ENCODE peak calls at places on chromosomes 5 and 9, in nine cellular contexts. One of them, this sample, is unnamed. For H3K27me3 and H3K4me1, the result is how much of the 10 kb centered on the place peaks cover.

GRCh38 chr9:125815568-125815967 is 68.4 kb downstream of the PBX3 start:
- DNase-seq in neural progenitor cell: no peak
- DNase-seq in DND-41: no peak
- DNase-seq in CD8-positive, alpha-beta T cell: no peak
- DNase-seq in lower lobe of right lung: no peak
- DNase-seq in heart right ventricle: no peak
- DNase-seq in neuronal stem cell: no peak
- DNase-seq in cardiac muscle cell: no peak
- DNase-seq in uterus: no peak
- DNase-seq in this sample: no peak

GRCh38 chr5:66408561-66408960 is 187.6 kb upstream of the MAST4 start:
- DNase-seq in DND-41: no peak
- DNase-seq in heart right ventricle: no peak
- DNase-seq in uterus: no peak
- DNase-seq in cardiac muscle cell: no peak
- DNase-seq in neuronal stem cell: no peak
- DNase-seq in neural progenitor cell: no peak
- DNase-seq in CD8-positive, alpha-beta T cell: no peak
- DNase-seq in lower lobe of right lung: no peak
- DNase-seq in this sample: no peak

GRCh38 chr5:136424835-136425694 is 59.7 kb upstream of the TRPC7 start:
- DNase-seq in uterus: peak
- DNase-seq in neural progenitor cell: peak
- DNase-seq in DND-41: peak
- DNase-seq in cardiac muscle cell: peak
- DNase-seq in lower lobe of right lung: peak
- DNase-seq in neuronal stem cell: peak
- DNase-seq in CD8-positive, alpha-beta T cell: no peak
- DNase-seq in heart right ventricle: peak
- DNase-seq in this sample: peak

GRCh38 chr5:83513491-83513890 is 41.9 kb downstream of the VCAN start:
- DNase-seq in DND-41: no peak
- DNase-seq in uterus: no peak
- DNase-seq in CD8-positive, alpha-beta T cell: no peak
- DNase-seq in heart right ventricle: no peak
- DNase-seq in neural progenitor cell: no peak
- DNase-seq in cardiac muscle cell: no peak
- DNase-seq in lower lobe of right lung: no peak
- DNase-seq in neuronal stem cell: no peak
- DNase-seq in this sample: no peak

GRCh38 chr5:37576496-37576895 is 197.4 kb downstream of the WDR70 start:
- DNase-seq in neural progenitor cell: no peak
- DNase-seq in lower lobe of right lung: no peak
- DNase-seq in cardiac muscle cell: no peak
- DNase-seq in DND-41: no peak
- DNase-seq in CD8-positive, alpha-beta T cell: no peak
- DNase-seq in uterus: no peak
- DNase-seq in heart right ventricle: no peak
- DNase-seq in neuronal stem cell: no peak
- DNase-seq in this sample: no peak

GRCh38 chr9:109926321-109926959 is 146.4 kb downstream of the PALM2AKAP2 start:
- DNase-seq in heart right ventricle: no peak
- DNase-seq in lower lobe of right lung: peak
- DNase-seq in CD8-positive, alpha-beta T cell: no peak
- DNase-seq in cardiac muscle cell: no peak
- DNase-seq in neuronal stem cell: no peak
- DNase-seq in uterus: no peak
- DNase-seq in neural progenitor cell: no peak
- DNase-seq in DND-41: no peak
- DNase-seq in this sample: no peak

GRCh38 chr5:44332360-44332971 is 56.8 kb downstream of the FGF10 start:
- DNase-seq in heart right ventricle: no peak
- DNase-seq in lower lobe of right lung: no peak
- DNase-seq in CD8-positive, alpha-beta T cell: no peak
- DNase-seq in cardiac muscle cell: peak
- DNase-seq in neural progenitor cell: peak
- DNase-seq in neuronal stem cell: peak
- DNase-seq in uterus: no peak
- DNase-seq in DND-41: no peak
- DNase-seq in this sample: no peak

GRCh38 chr5:55868846-55869245 is 17.7 kb downstream of the IL31RA start:
- DNase-seq in uterus: no peak
- DNase-seq in neural progenitor cell: no peak
- DNase-seq in DND-41: no peak
- DNase-seq in lower lobe of right lung: no peak
- DNase-seq in CD8-positive, alpha-beta T cell: no peak
- DNase-seq in heart right ventricle: no peak
- DNase-seq in neuronal stem cell: no peak
- DNase-seq in cardiac muscle cell: no peak
- DNase-seq in this sample: no peak

GRCh38 chr5:131256507-131256823 is 7.4 kb upstream of the CDC42SE2 start:
- DNase-seq in DND-41: no peak
- DNase-seq in heart right ventricle: no peak
- DNase-seq in lower lobe of right lung: no peak
- DNase-seq in neuronal stem cell: no peak
- DNase-seq in uterus: no peak
- DNase-seq in cardiac muscle cell: no peak
- DNase-seq in neural progenitor cell: no peak
- DNase-seq in CD8-positive, alpha-beta T cell: no peak
- DNase-seq in this sample: no peak

GRCh38 chr9:83708515-83709158 is 879 bp upstream of the UBQLN1 start:
- DNase-seq in uterus: peak
- DNase-seq in neuronal stem cell: no peak
- DNase-seq in lower lobe of right lung: peak
- DNase-seq in CD8-positive, alpha-beta T cell: peak
- DNase-seq in cardiac muscle cell: peak
- DNase-seq in DND-41: peak
- DNase-seq in heart right ventricle: peak
- DNase-seq in neural progenitor cell: peak
- DNase-seq in this sample: peak

GRCh38 chr5:142925795-142926194 is 155.6 kb downstream of the ARHGAP26 start:
- DNase-seq in neuronal stem cell: no peak
- DNase-seq in heart right ventricle: peak
- DNase-seq in lower lobe of right lung: no peak
- DNase-seq in cardiac muscle cell: no peak
- DNase-seq in CD8-positive, alpha-beta T cell: no peak
- DNase-seq in DND-41: no peak
- DNase-seq in neural progenitor cell: no peak
- DNase-seq in uterus: no peak
- DNase-seq in this sample: no peak

GRCh38 chr5:109825450-109825849 is 135.7 kb downstream of the MAN2A1 start:
- DNase-seq in lower lobe of right lung: no peak
- DNase-seq in cardiac muscle cell: no peak
- DNase-seq in DND-41: no peak
- DNase-seq in heart right ventricle: no peak
- DNase-seq in uterus: no peak
- DNase-seq in neuronal stem cell: no peak
- DNase-seq in CD8-positive, alpha-beta T cell: no peak
- DNase-seq in neural progenitor cell: no peak
- DNase-seq in this sample: no peak

DNA sequence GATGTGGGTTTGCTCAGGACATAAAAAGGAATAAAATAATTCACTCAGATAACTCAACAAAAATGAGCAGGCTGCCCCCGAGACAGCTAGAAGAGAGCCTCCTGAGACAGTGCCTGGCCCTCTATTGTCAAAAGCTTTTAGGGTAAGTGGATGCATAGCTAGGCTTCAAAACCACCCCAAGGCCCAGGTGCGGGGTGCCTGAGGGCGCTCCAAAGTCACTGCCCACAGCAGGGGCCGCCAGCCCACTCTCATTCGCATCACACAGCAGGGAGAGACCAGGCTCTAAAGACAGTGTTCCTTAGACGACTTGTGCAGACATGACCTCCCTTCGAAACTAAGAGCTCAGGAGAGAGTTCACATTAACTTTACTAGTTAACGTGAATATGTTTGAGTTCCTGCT is 271.5 kb downstream of the FSTL4 start:
- DNase-seq in neuronal stem cell: no peak
- DNase-seq in CD8-positive, alpha-beta T cell: no peak
- DNase-seq in heart right ventricle: no peak
- DNase-seq in cardiac muscle cell: no peak
- DNase-seq in DND-41: no peak
- DNase-seq in uterus: no peak
- DNase-seq in neural progenitor cell: no peak
- DNase-seq in lower lobe of right lung: no peak
- DNase-seq in this sample: no peak
- H3K27me3 ChIP-seq in neuronal stem cell: under half
- H3K27me3 ChIP-seq in CD8-positive, alpha-beta T cell: under half
- H3K27me3 ChIP-seq in heart right ventricle: under half
- H3K27me3 ChIP-seq in cardiac muscle cell: under half
- H3K27me3 ChIP-seq in DND-41: under half
- H3K27me3 ChIP-seq in uterus: under half
- H3K27me3 ChIP-seq in neural progenitor cell: under half
- H3K27me3 ChIP-seq in lower lobe of right lung: under half
- H3K27me3 ChIP-seq in this sample: under half

GRCh38 chr9:132006657-132007370 is 72.9 kb downstream of the MED27 start:
- DNase-seq in DND-41: no peak
- DNase-seq in CD8-positive, alpha-beta T cell: no peak
- DNase-seq in cardiac muscle cell: no peak
- DNase-seq in lower lobe of right lung: no peak
- DNase-seq in heart right ventricle: no peak
- DNase-seq in neural progenitor cell: no peak
- DNase-seq in neuronal stem cell: no peak
- DNase-seq in uterus: no peak
- DNase-seq in this sample: no peak
- H3K4me1 ChIP-seq in DND-41: under half
- H3K4me1 ChIP-seq in CD8-positive, alpha-beta T cell: under half
- H3K4me1 ChIP-seq in cardiac muscle cell: under half
- H3K4me1 ChIP-seq in lower lobe of right lung: under half
- H3K4me1 ChIP-seq in heart right ventricle: under half
- H3K4me1 ChIP-seq in neural progenitor cell: under half
- H3K4me1 ChIP-seq in neuronal stem cell: under half
- H3K4me1 ChIP-seq in uterus: under half
- H3K4me1 ChIP-seq in this sample: under half

GRCh38 chr5:124678478-124678877 is 68.0 kb downstream of the ZNF608 start:
- DNase-seq in cardiac muscle cell: no peak
- DNase-seq in uterus: no peak
- DNase-seq in DND-41: no peak
- DNase-seq in neural progenitor cell: no peak
- DNase-seq in heart right ventricle: peak
- DNase-seq in lower lobe of right lung: no peak
- DNase-seq in neuronal stem cell: no peak
- DNase-seq in CD8-positive, alpha-beta T cell: no peak
- DNase-seq in this sample: peak

GRCh38 chr5:124677999-124678385 is 68.4 kb downstream of the ZNF608 start:
- DNase-seq in uterus: no peak
- DNase-seq in neuronal stem cell: no peak
- DNase-seq in heart right ventricle: no peak
- DNase-seq in lower lobe of right lung: no peak
- DNase-seq in neural progenitor cell: no peak
- DNase-seq in DND-41: no peak
- DNase-seq in cardiac muscle cell: no peak
- DNase-seq in CD8-positive, alpha-beta T cell: no peak
- DNase-seq in this sample: no peak

GRCh38 chr5:124675921-124676846 is 70.3 kb downstream of the ZNF608 start:
- DNase-seq in CD8-positive, alpha-beta T cell: no peak
- DNase-seq in lower lobe of right lung: no peak
- DNase-seq in DND-41: no peak
- DNase-seq in heart right ventricle: no peak
- DNase-seq in cardiac muscle cell: no peak
- DNase-seq in neural progenitor cell: no peak
- DNase-seq in uterus: peak
- DNase-seq in neuronal stem cell: no peak
- DNase-seq in this sample: no peak

GRCh38 chr5:124678992-124679519 is 67.4 kb downstream of the ZNF608 start:
- DNase-seq in heart right ventricle: no peak
- DNase-seq in CD8-positive, alpha-beta T cell: no peak
- DNase-seq in cardiac muscle cell: no peak
- DNase-seq in DND-41: no peak
- DNase-seq in lower lobe of right lung: no peak
- DNase-seq in uterus: peak
- DNase-seq in neural progenitor cell: peak
- DNase-seq in neuronal stem cell: no peak
- DNase-seq in this sample: no peak

DNA sequence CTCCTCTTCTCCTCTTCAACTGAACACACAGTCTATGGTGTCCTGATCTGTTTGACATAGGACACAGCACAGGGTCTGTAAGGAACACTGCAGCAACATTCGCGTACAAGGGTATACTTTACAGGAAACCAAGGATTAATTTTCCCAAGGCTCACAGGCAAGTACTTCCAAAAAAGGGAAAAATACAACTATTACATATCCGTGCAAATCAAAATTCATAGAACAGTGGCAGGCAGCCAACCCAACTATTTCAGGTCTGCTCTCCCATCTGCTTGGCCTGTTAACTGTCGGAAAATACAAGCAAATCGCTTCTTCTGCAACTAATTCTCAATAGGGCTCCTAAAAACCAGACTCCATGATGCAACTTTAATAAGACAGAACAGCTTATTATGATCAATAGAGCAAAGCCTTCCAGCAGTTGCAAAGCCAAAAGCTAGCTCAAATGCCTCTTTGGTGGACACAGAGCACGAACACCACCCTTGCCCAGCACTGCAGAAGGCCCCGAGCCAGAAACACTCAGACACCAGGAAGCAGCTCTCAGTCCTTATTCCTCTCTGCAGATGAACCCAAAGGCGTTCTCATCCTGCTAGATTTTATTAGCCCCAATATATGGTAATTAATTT is 69.0 kb downstream of the ZNF608 start:
- DNase-seq in neuronal stem cell: no peak
- DNase-seq in neural progenitor cell: no peak
- DNase-seq in heart right ventricle: peak
- DNase-seq in uterus: no peak
- DNase-seq in CD8-positive, alpha-beta T cell: no peak
- DNase-seq in cardiac muscle cell: no peak
- DNase-seq in lower lobe of right lung: no peak
- DNase-seq in DND-41: no peak
- DNase-seq in this sample: no peak
- H3K27ac ChIP-seq in neuronal stem cell: peak
- H3K27ac ChIP-seq in neural progenitor cell: peak
- H3K27ac ChIP-seq in heart right ventricle: peak
- H3K27ac ChIP-seq in uterus: peak
- H3K27ac ChIP-seq in CD8-positive, alpha-beta T cell: no peak
- H3K27ac ChIP-seq in cardiac muscle cell: peak
- H3K27ac ChIP-seq in lower lobe of right lung: peak
- H3K27ac ChIP-seq in DND-41: no peak
- H3K27ac ChIP-seq in this sample: peak

DNA sequence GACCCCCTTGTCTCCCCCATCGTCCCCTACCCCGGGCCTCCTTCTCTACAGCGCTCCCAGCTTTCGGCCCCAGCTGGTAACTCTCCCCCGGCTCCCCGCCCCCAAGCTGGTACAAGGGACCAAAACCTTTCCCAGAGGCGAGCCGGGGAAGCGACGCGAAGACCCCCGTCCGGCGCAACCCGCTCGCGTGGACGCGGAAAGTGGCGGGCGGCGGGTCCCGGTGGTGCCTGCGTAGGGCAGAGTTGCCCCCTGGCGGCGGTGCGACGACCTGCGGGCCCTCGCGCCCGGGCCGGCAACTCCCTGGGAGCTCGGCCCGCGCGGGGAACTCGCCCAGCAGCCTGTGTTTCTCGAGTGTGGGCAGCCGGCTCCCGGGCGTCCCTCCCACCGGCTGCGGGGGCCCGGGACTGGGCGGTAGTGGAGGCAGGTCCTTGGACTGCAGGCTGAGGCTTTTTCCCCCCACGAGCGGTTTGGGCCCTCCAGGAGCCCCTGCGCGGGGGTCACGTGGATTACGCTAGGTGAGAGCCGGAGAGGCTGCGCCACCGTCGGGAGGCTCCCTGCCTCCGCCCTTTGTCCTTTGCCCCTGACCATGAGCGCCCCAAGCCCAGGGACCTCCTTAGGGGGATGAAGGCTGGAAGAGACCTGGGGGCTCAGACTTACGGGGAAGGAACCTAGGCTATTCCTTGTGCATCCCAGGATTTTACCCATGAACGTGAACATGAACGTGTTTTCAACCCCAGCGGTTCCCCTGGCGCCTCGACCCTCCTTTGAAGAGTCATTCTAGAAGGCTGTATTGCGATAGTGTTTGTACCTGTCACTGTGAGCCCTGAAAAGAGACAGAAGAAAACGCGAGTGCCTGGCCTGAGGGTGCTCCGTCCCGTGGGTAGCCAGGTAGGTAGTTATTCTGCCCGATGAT is 2.9 kb upstream of the FOXD1 start:
- DNase-seq in lower lobe of right lung: peak
- DNase-seq in cardiac muscle cell: peak
- DNase-seq in CD8-positive, alpha-beta T cell: peak
- DNase-seq in heart right ventricle: peak
- DNase-seq in DND-41: no peak
- DNase-seq in neural progenitor cell: peak
- DNase-seq in neuronal stem cell: no peak
- DNase-seq in uterus: peak
- DNase-seq in this sample: peak
- H3K27me3 ChIP-seq in lower lobe of right lung: half or more
- H3K27me3 ChIP-seq in cardiac muscle cell: half or more
- H3K27me3 ChIP-seq in CD8-positive, alpha-beta T cell: half or more
- H3K27me3 ChIP-seq in heart right ventricle: half or more
- H3K27me3 ChIP-seq in DND-41: under half
- H3K27me3 ChIP-seq in neural progenitor cell: half or more
- H3K27me3 ChIP-seq in neuronal stem cell: half or more
- H3K27me3 ChIP-seq in uterus: half or more
- H3K27me3 ChIP-seq in this sample: half or more